ENCODE peak calls at places on chromosomes 16 and 17, in seven cellular contexts. B is mesendoderm, I is IMR-90, M is trophoblast cell, V is H1, C is neuronal stem cell, F is H9. O is an unnamed sample.

GRCh38 chr16:47643610-47644009 is 182.5 kb downstream of the PHKB start:
- DNase-seq in V (no peak), B (peak), C (no peak), I (no peak), M (no peak), F (no peak), O (peak)

GRCh38 chr16:73771676-73772075 is 524.9 kb upstream of the PSMD7 start:
- DNase-seq in F (no peak), M (no peak), C (no peak), V (no peak), B (no peak), I (no peak), O (no peak)

GRCh38 chr17:489758-490329 is 137.2 kb upstream of the RPH3AL start:
- DNase-seq in B (peak), I (peak), F (peak), V (no peak), M (no peak), C (peak), O (peak)

GRCh38 chr16:50533317-50533716 is 14.9 kb upstream of the NKD1 start:
- DNase-seq in F (no peak), I (no peak), V (no peak), B (no peak), C (no peak), M (no peak), O (no peak)

GRCh38 chr17:19644493-19645210 is 3.9 kb upstream of the ALDH3A2 start:
- DNase-seq in V (no peak), F (no peak), M (peak), C (no peak), I (no peak), B (no peak), O (no peak)

GRCh38 chr16:30867747-30868146 is 26.1 kb downstream of the BCL7C start:
- DNase-seq in F (no peak), B (peak), V (no peak), M (peak), C (no peak), I (no peak), O (peak)

GRCh38 chr17:2347805-2348685 is 10.7 kb downstream of the SGSM2 start:
- DNase-seq in C (peak), V (peak), I (peak), M (peak), F (peak), B (peak), O (peak)

GRCh38 chr17:19383681-19384470 is 3.1 kb downstream of the MFAP4 start:
- DNase-seq in M (no peak), B (no peak), V (no peak), C (no peak), I (peak), F (no peak), O (no peak)

GRCh38 chr16:88896238-88897065 is 30.0 kb upstream of the PABPN1L start:
- DNase-seq in F (no peak), I (no peak), B (no peak), C (no peak), V (no peak), M (no peak), O (no peak)

GRCh38 chr16:30377050-30377811 is 2.6 kb downstream of the MYL11 start:
- DNase-seq in M (peak), B (peak), C (no peak), V (no peak), F (no peak), I (no peak), O (no peak)

GRCh38 chr17:71482625-71483024 is 638.2 kb upstream of the SOX9 start:
- DNase-seq in M (no peak), V (no peak), I (no peak), F (no peak), C (no peak), B (no peak), O (no peak)

GRCh38 chr17:586920-587319 is 127.7 kb downstream of the VPS53 start:
- DNase-seq in I (no peak), B (no peak), M (no peak), C (no peak), V (no peak), F (no peak), O (no peak)

GRCh38 chr16:84292032-84292431 is 2.6 kb upstream of the WFDC1 start:
- DNase-seq in C (no peak), I (no peak), M (no peak), B (no peak), V (no peak), F (no peak), O (no peak)

GRCh38 chr17:60139438-60140285 is 10.1 kb upstream of the CA4 start:
- DNase-seq in B (peak), V (no peak), F (peak), M (peak), I (peak), C (peak), O (peak)

GRCh38 chr17:57940217-57940616 is 15.0 kb downstream of the CUEDC1 start:
- DNase-seq in F (peak), C (no peak), B (no peak), M (no peak), V (no peak), I (no peak), O (no peak)

GRCh38 chr16:6019490-6019991 is 921.9 kb upstream of the EEF2KMT start:
- DNase-seq in B (peak), I (no peak), C (peak), F (peak), V (no peak), M (no peak), O (no peak)

DNA sequence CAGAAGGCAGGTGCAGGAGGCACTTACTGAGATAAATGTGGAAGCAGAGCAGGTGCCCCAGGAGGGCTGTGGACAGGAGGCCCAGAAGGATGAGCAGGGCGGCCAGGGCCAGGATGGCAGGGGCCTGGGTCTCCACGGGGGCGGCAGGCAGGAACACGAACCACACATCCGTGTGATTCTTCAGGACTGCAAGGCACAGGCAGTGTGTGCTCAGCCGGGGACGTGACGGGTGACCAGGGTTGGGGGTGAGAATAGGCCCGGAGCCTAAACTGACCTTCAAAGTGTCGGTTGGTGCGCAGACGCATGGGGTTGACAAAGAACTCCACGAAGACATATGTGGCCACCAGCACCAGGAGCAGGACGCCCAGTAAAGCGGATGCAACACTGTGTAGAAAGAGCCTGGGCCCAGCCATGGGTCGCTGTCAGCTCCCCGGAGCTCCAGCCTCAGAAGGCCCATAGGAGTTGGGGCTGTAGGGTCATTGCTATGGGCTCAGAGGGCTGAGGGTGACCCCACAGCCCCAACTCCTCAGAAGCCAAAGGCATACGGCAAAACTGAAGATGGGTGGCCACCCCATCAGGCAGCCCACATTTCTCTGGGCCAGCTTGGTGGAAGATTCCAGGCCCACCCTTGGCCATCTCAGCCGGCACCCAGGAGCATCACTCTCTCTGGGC is 5.4 kb upstream of the TPPP3 start:
- DNase-seq in B (no peak), C (no peak), M (no peak), I (no peak), V (no peak), F (no peak), O (no peak)
- H2AK5ac ChIP-seq in B (no peak), C (peak), M (no peak), I (peak), V (no peak), F (no peak), O (no peak)

DNA sequence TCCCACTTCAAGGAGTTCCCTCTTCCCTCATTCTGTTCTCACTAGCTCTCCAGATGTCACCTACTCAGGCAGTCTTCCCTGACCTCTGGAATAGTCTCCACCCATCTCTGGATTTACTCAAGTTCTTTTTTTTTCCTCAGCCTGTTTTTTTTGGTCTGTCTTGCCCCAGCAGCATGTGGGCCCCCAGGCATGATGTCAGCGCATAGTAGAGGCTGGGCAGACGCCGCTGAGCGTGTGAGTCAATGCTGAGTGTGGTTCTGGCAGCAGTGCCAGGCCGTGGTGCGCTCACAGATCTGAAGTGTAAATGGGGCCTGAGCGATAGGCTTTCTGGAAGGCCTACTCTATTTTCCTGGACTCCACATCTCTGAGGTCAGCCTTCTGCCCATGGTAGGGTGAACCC is 2.7 kb upstream of the KCNJ18 start:
- DNase-seq in B (no peak), M (peak), C (no peak), I (peak), V (no peak), F (no peak), O (no peak)
- H2AK5ac ChIP-seq in B (no peak), M (no peak), C (no peak), I (no peak), V (no peak), F (no peak), O (no peak)

DNA sequence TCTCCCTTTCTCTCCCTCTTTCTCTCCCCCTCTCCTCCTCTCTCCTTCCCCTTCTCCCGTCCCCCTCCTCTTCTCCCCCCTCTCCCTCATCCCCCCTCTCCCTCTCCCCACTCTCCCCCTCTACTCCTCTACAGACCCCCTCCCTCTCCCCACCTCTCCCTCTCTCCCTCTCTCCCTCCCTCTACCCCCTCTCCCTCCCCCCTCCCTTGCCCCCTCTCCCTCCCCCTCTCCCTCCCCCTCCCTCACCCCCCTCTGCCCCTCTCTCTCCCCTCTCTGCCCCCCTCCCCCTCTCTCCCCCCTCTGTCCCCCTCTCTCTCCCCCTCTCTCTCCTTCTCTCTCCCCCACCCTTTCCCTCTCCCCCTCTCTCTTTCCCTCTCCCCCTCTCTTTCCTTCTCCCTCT is 352.9 kb downstream of the UTP18 start:
- DNase-seq in F (no peak), V (no peak), I (no peak), B (no peak), C (no peak), M (no peak), O (no peak)
- H2AK5ac ChIP-seq in F (no peak), V (no peak), I (no peak), B (no peak), C (no peak), M (no peak), O (no peak)

GRCh38 chr16:3569851-3570250 is 7.4 kb downstream of the NLRC3 start:
- DNase-seq in V (no peak), I (no peak), B (no peak), C (no peak), M (no peak), F (no peak), O (no peak)
- H2AK5ac ChIP-seq in V (no peak), I (no peak), B (no peak), C (no peak), M (no peak), F (no peak), O (no peak)

GRCh38 chr17:30161601-30162000 is 45.0 kb downstream of the NSRP1 start:
- DNase-seq in B (no peak), V (no peak), M (no peak), F (no peak), C (no peak), I (peak), O (no peak)

GRCh38 chr17:30160419-30161172 is 44.0 kb downstream of the NSRP1 start:
- DNase-seq in C (no peak), B (no peak), V (no peak), I (peak), F (no peak), M (no peak), O (no peak)

GRCh38 chr17:30170415-30170987 is 53.9 kb downstream of the NSRP1 start:
- DNase-seq in V (no peak), B (peak), M (no peak), I (no peak), C (no peak), F (no peak), O (no peak)

GRCh38 chr17:30164531-30164930 is 47.9 kb downstream of the NSRP1 start:
- DNase-seq in V (no peak), M (no peak), B (no peak), I (no peak), C (no peak), F (no peak), O (no peak)

GRCh38 chr17:30165960-30166359 is 49.3 kb downstream of the NSRP1 start:
- DNase-seq in F (no peak), C (no peak), V (no peak), M (no peak), I (no peak), B (no peak), O (no peak)
- H2AK5ac ChIP-seq in F (no peak), C (no peak), V (no peak), M (no peak), I (no peak), B (no peak), O (no peak)

GRCh38 chr17:68566145-68566738 is 34.9 kb downstream of the FAM20A start:
- DNase-seq in M (peak), F (no peak), B (no peak), I (no peak), V (no peak), C (no peak), O (peak)

GRCh38 chr17:68567581-68567980 is 33.6 kb downstream of the FAM20A start:
- DNase-seq in M (no peak), I (no peak), F (no peak), V (no peak), B (no peak), C (no peak), O (no peak)

GRCh38 chr17:68564415-68565111 is 36.6 kb downstream of the FAM20A start:
- DNase-seq in C (no peak), M (peak), B (no peak), F (no peak), I (no peak), V (no peak), O (no peak)

GRCh38 chr17:68567035-68567434 is 34.1 kb downstream of the FAM20A start:
- DNase-seq in I (no peak), B (no peak), M (peak), V (no peak), F (no peak), C (no peak), O (peak)

DNA sequence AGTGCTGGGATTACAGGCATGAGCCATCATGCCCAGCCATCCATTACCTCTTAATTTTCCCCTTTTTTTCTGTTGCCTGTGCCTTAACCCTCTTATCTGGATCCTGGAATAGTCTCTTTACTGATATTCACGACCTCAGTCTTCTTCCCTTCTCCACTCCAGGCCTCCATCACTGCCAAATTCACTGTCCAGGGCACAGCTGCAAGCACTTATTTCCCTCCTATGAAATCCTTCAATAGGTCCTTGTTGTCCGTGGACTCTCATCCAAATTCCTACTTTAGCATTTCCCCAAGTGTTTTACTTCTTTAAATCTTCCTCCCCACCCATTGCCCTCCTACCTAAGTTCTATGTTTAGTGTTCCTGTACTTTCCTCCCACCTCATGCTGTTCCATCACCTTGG is 35.5 kb downstream of the FAM20A start:
- DNase-seq in V (no peak), I (no peak), M (no peak), F (no peak), C (no peak), B (no peak), O (no peak)
- H2AK5ac ChIP-seq in V (no peak), I (no peak), M (no peak), F (no peak), C (no peak), B (no peak), O (no peak)

GRCh38 chr17:62625870-62626200 is 1.6 kb upstream of the MRC2 start:
- DNase-seq in C (no peak), F (peak), I (no peak), V (no peak), B (peak), M (no peak), O (peak)
- H2AK5ac ChIP-seq in C (peak), F (no peak), I (peak), V (no peak), B (no peak), M (no peak), O (peak)

DNA sequence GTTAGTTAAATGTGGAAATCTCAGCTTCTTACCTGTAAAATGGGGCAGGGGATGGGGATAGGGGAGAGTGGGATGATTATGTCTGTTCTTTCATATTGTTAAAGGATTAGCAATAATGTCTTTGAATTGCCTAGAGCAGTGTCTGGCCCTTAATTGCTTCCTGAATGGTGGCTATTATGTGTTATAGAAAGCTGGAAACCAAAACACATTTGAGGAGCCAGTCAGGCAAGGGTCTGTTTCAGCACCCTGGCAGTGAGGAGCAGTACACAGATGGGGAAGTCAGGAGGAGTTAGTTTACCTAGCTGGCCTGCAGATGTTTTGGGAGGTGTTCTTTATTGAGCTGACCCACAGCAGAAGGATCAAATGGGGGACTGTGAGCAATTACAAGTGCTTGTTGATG is 63.0 kb downstream of the NUP93 start:
- DNase-seq in F (no peak), C (no peak), M (no peak), V (no peak), B (no peak), I (no peak), O (no peak)
- H2AK5ac ChIP-seq in F (no peak), C (no peak), M (no peak), V (no peak), B (no peak), I (no peak), O (peak)